ENCODE peak calls at places on chromosomes 5 and 9, in four cellular contexts. U is A549, Z is ovary, S is right lobe of liver. O is an unnamed sample.

GRCh38 chr5:135920199-135920598 is 24.6 kb upstream of the IL9 start:
- DNase-seq in S (no peak), U (no peak), Z (no peak), O (no peak)

GRCh38 chr9:69131682-69132081 is 42.4 kb upstream of the TJP2 start:
- DNase-seq in S (no peak), U (peak), Z (no peak), O (peak)

GRCh38 chr9:93432964-93433363 is 18.5 kb upstream of the FAM120A start:
- DNase-seq in S (no peak), U (no peak), Z (no peak), O (no peak)

GRCh38 chr9:114035845-114036785 is 42.0 kb downstream of the AMBP start:
- DNase-seq in S (peak), U (no peak), Z (no peak), O (peak)

GRCh38 chr5:161342886-161343285 is 203.6 kb downstream of the GABRB2 start:
- DNase-seq in Z (no peak), S (no peak), U (no peak), O (no peak)

GRCh38 chr9:113808391-113809191 is 67.5 kb upstream of the ZNF618 start:
- DNase-seq in U (peak), Z (peak), S (no peak), O (peak)

GRCh38 chr9:22146604-22147003 is 137.5 kb upstream of the CDKN2B start:
- DNase-seq in S (no peak), Z (no peak), U (no peak), O (no peak)

GRCh38 chr5:175790796-175791195 is 80.6 kb upstream of the CPLX2 start:
- DNase-seq in S (no peak), Z (no peak), U (no peak), O (no peak)

GRCh38 chr5:136620016-136620419 is 254.7 kb upstream of the TRPC7 start:
- DNase-seq in S (no peak), U (peak), Z (no peak), O (no peak)

GRCh38 chr5:80805038-80805437 is 150.3 kb upstream of the DHFR start:
- DNase-seq in Z (no peak), S (no peak), U (no peak), O (no peak)

GRCh38 chr9:117400131-117400530 is 14.7 kb downstream of the ASTN2 start:
- DNase-seq in Z (no peak), S (no peak), U (no peak), O (peak)

GRCh38 chr5:168424506-168425298 is 61.6 kb upstream of the RARS1 start:
- DNase-seq in U (peak), Z (no peak), S (no peak), O (no peak)

GRCh38 chr9:129069128-129069824 is 11.6 kb upstream of the DOLPP1 start:
- DNase-seq in S (peak), U (no peak), Z (no peak), O (peak)

GRCh38 chr5:113215401-113216060 is 219.3 kb downstream of the TSSK1B start:
- DNase-seq in Z (no peak), U (no peak), S (no peak), O (no peak)

GRCh38 chr5:113150221-113150620 is 173.6 kb downstream of the DCP2 start:
- DNase-seq in S (no peak), U (no peak), Z (no peak), O (no peak)

GRCh38 chr5:10624679-10625078 is 60.8 kb downstream of the ANKRD33B start:
- DNase-seq in Z (no peak), S (no peak), U (no peak), O (no peak)

GRCh38 chr9:27059907-27060306 is 49.1 kb upstream of the TEK start:
- DNase-seq in Z (no peak), S (no peak), U (no peak), O (no peak)

GRCh38 chr9:76227165-76227564 is 167.1 kb downstream of the RFK start:
- DNase-seq in S (no peak), U (no peak), Z (no peak), O (no peak)

GRCh38 chr5:29508131-29508530 is 1685.4 kb upstream of the CDH6 start:
- DNase-seq in Z (no peak), U (no peak), S (no peak), O (no peak)

GRCh38 chr5:175696855-175697198 is 39.0 kb downstream of the HRH2 start:
- DNase-seq in U (no peak), S (no peak), Z (no peak), O (no peak)

GRCh38 chr9:90815944-90816357 is 14.3 kb downstream of the SYK start:
- DNase-seq in U (no peak), Z (no peak), S (no peak), O (no peak)

GRCh38 chr9:18861599-18862546 is 171.1 kb downstream of the SAXO1 start:
- DNase-seq in S (no peak), U (no peak), Z (peak), O (no peak)
- H3K4me3 ChIP-seq in S (no peak), U (no peak), Z (no peak), O (no peak)

DNA sequence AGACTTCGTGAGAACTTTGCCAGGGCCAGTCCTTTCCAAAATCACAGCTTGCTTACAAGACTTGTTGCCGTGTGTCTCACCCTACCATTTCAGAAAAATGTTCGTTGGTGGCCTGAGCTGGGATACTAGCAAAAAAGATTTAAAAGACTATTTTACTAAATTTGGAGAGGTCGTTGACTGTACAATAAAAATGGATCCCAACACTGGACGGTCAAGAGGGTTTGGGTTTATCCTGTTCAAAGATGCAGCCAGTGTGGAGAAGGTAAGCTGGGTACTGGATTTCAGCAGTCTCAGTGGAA is 1.4 kb downstream of the HNRNPAB start:
- DNase-seq in S (no peak), U (no peak), Z (no peak), O (no peak)
- H3K27ac ChIP-seq in S (peak), U (peak), Z (no peak), O (peak)

DNA sequence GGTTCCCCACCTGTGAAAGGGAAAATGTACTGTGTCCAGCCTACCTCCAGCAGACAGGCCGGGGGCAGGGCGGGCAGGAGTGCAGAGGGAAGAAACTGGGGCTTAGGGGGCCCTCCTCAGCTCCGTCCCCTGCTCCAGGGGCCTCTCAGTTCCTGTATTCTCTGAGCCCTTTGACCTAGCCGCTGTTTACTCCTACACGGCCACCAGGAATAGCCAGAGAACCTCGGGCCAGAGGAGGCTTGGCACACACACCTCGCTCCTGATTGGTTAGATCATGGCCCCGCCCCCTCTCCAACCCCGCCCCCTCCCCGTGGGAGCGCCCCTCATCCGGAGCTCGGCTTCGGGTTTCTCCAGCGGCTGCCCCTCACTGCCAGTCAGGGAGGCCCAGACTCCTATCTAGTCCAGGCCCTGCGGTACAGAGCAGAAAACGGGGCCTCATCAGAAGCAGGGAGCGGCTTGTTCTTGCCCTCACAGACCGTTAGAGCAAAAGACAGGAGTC is 2.2 kb downstream of the ST6GALNAC6 start:
- DNase-seq in S (peak), Z (peak), U (peak), O (peak)
- TF ChIP-seq POLR2A in S (peak), Z (peak), U (no peak), O (no peak)

DNA sequence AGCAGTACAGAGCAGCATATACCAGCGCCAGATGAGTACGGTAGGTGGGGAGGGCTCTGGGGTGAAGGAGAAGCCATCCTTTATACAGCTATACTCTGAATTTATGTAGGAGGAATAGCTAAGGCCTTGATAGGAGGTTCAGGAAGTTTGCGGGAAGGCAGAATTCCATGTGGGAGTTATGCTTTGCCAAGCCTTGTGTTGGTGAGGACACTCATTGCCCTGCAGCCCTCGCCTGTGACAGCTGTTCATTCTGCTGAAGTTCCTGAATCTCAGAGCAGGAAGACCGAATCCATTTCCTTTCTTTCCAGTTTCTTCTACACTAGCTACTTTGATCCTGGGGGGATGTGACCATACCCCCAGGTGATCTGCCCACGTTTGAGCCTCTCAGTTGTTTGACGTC is 7.7 kb downstream of the MFAP3 start:
- DNase-seq in S (no peak), Z (no peak), U (no peak), O (no peak)
- H3K4me3 ChIP-seq in S (no peak), Z (no peak), U (no peak), O (no peak)

GRCh38 chr5:150729859-150730258 is 29.0 kb downstream of the DCTN4 start:
- DNase-seq in S (no peak), Z (no peak), U (no peak), O (no peak)
- H3K27ac ChIP-seq in S (no peak), Z (no peak), U (no peak), O (no peak)

GRCh38 chr9:136995772-136996308 is 528 bp downstream of the CLIC3 start:
- DNase-seq in Z (peak), U (no peak), S (no peak), O (no peak)
- TF ChIP-seq POLR2A in Z (no peak), U (no peak), S (no peak), O (no peak)

DNA sequence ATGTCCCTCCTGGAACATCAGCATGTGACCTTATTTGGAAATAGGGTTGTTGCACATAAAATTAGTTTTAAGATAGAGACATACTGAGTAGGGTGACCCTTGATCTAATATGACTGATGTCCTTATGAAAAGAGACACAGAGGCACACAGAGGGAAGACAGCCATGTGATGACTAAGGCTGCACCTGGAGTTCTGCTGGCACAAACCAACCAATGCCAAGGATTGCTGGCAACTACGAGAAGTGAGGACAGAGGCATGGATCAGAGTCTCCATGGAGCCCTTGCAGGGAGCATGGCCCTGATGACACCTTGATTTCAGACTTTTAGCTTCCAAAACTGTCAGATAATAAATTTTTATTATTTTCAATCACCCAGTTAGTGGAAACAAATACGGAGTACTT is 101.9 kb downstream of the FBXL7 start:
- DNase-seq in S (no peak), Z (no peak), U (no peak), O (no peak)
- H3K4me3 ChIP-seq in S (no peak), Z (no peak), U (no peak), O (no peak)

DNA sequence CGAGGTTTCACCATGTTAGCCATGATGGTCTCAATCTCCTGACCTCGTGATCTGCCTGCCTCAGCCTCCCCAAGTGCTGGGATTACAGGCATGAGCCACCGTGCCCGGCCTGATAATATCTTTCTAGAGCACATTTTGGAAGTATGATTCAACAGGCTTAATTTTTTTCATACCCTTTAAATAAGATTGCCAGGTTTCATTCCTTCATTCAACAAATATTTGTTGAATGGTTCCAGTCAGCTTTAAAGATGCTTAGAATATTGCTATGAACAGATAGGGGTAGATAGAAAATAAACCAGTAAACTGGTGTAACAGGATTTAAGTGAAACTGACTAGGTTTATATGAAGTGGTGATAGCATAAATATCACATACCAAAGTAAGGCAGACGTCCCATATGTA is 41.3 kb downstream of the DMXL1 start:
- DNase-seq in S (no peak), Z (no peak), U (no peak), O (no peak)
- H3K27ac ChIP-seq in S (no peak), Z (no peak), U (no peak), O (no peak)

GRCh38 chr9:136644593-136645342 is 17.9 kb upstream of the EGFL7 start:
- DNase-seq in U (no peak), S (peak), Z (no peak), O (no peak)
- TF ChIP-seq POLR2A in U (no peak), S (no peak), Z (no peak), O (no peak)